ENCODE peak calls at places on chromosomes 11 and 22, in four cellular contexts. One of them, this sample, is unnamed.

GRCh38 chr11:393219-394033 is 583 bp upstream of the PKP3 start:
- DNase-seq in glutamatergic neuron: no peak
- DNase-seq in activated CD4-positive, alpha-beta T cell treated with anti-CD3 and anti-CD28 coated beads, Interleukin-2, amount 50 U/mL, for 48 hours: no peak
- DNase-seq in pancreas: no peak
- DNase-seq in this sample: no peak

GRCh38 chr11:45565589-45565988 is 99.8 kb downstream of the CHST1 start:
- DNase-seq in glutamatergic neuron: no peak
- DNase-seq in activated CD4-positive, alpha-beta T cell treated with anti-CD3 and anti-CD28 coated beads, Interleukin-2, amount 50 U/mL, for 48 hours: no peak
- DNase-seq in pancreas: no peak
- DNase-seq in this sample: no peak

GRCh38 chr22:37496651-37497599 is 10.7 kb upstream of the MFNG start:
- DNase-seq in glutamatergic neuron: no peak
- DNase-seq in activated CD4-positive, alpha-beta T cell treated with anti-CD3 and anti-CD28 coated beads, Interleukin-2, amount 50 U/mL, for 48 hours: no peak
- DNase-seq in pancreas: peak; percentile 48
- DNase-seq in this sample: peak; percentile 34

GRCh38 chr11:15875393-15875792 is 481.0 kb downstream of the SOX6 start:
- DNase-seq in glutamatergic neuron: no peak
- DNase-seq in activated CD4-positive, alpha-beta T cell treated with anti-CD3 and anti-CD28 coated beads, Interleukin-2, amount 50 U/mL, for 48 hours: no peak
- DNase-seq in pancreas: no peak
- DNase-seq in this sample: no peak

GRCh38 chr22:50599816-50600454 is 658 bp upstream of the MAPK8IP2 start:
- DNase-seq in glutamatergic neuron: peak; percentile 47
- DNase-seq in activated CD4-positive, alpha-beta T cell treated with anti-CD3 and anti-CD28 coated beads, Interleukin-2, amount 50 U/mL, for 48 hours: peak; percentile 63
- DNase-seq in pancreas: peak; percentile 89
- DNase-seq in this sample: peak; percentile 84

GRCh38 chr11:692824-693414 is 2.1 kb downstream of the DEAF1 start:
- DNase-seq in glutamatergic neuron: no peak
- DNase-seq in activated CD4-positive, alpha-beta T cell treated with anti-CD3 and anti-CD28 coated beads, Interleukin-2, amount 50 U/mL, for 48 hours: no peak
- DNase-seq in pancreas: peak; percentile 83
- DNase-seq in this sample: no peak

GRCh38 chr11:31824791-31825452 is 13.8 kb upstream of the PAX6 start:
- DNase-seq in glutamatergic neuron: no peak
- DNase-seq in activated CD4-positive, alpha-beta T cell treated with anti-CD3 and anti-CD28 coated beads, Interleukin-2, amount 50 U/mL, for 48 hours: no peak
- DNase-seq in pancreas: no peak
- DNase-seq in this sample: no peak

GRCh38 chr22:40452730-40453487 is 82.5 kb downstream of the SGSM3 start:
- DNase-seq in glutamatergic neuron: no peak
- DNase-seq in activated CD4-positive, alpha-beta T cell treated with anti-CD3 and anti-CD28 coated beads, Interleukin-2, amount 50 U/mL, for 48 hours: no peak
- DNase-seq in pancreas: no peak
- DNase-seq in this sample: no peak

GRCh38 chr11:116874251-116874650 is 36.8 kb upstream of the APOA1 start:
- DNase-seq in glutamatergic neuron: no peak
- DNase-seq in activated CD4-positive, alpha-beta T cell treated with anti-CD3 and anti-CD28 coated beads, Interleukin-2, amount 50 U/mL, for 48 hours: no peak
- DNase-seq in pancreas: no peak
- DNase-seq in this sample: no peak

GRCh38 chr11:75450826-75451783 is 18.1 kb upstream of the KLHL35 start:
- DNase-seq in glutamatergic neuron: peak; percentile 71
- DNase-seq in activated CD4-positive, alpha-beta T cell treated with anti-CD3 and anti-CD28 coated beads, Interleukin-2, amount 50 U/mL, for 48 hours: peak; percentile 51
- DNase-seq in pancreas: peak; percentile 55
- DNase-seq in this sample: peak; percentile 90

GRCh38 chr11:67371549-67372231 is 1.7 kb downstream of the CLCF1 start:
- DNase-seq in glutamatergic neuron: peak; percentile 47
- DNase-seq in activated CD4-positive, alpha-beta T cell treated with anti-CD3 and anti-CD28 coated beads, Interleukin-2, amount 50 U/mL, for 48 hours: no peak
- DNase-seq in pancreas: no peak
- DNase-seq in this sample: peak; percentile 48

GRCh38 chr11:12109591-12110196 is 696 bp upstream of the MICAL2 start:
- DNase-seq in glutamatergic neuron: no peak
- DNase-seq in activated CD4-positive, alpha-beta T cell treated with anti-CD3 and anti-CD28 coated beads, Interleukin-2, amount 50 U/mL, for 48 hours: peak; percentile 46
- DNase-seq in pancreas: no peak
- DNase-seq in this sample: no peak

GRCh38 chr11:4983851-4984250 is 10.8 kb upstream of the OR51L1 start:
- DNase-seq in glutamatergic neuron: peak; percentile 16
- DNase-seq in activated CD4-positive, alpha-beta T cell treated with anti-CD3 and anti-CD28 coated beads, Interleukin-2, amount 50 U/mL, for 48 hours: no peak
- DNase-seq in pancreas: no peak
- DNase-seq in this sample: no peak

GRCh38 chr22:50171319-50171964 is 911 bp downstream of the PANX2 start:
- DNase-seq in glutamatergic neuron: no peak
- DNase-seq in activated CD4-positive, alpha-beta T cell treated with anti-CD3 and anti-CD28 coated beads, Interleukin-2, amount 50 U/mL, for 48 hours: no peak
- DNase-seq in pancreas: peak; percentile 73
- DNase-seq in this sample: no peak

GRCh38 chr11:124918950-124919349 is at the start of gene HEPN1:
- DNase-seq in glutamatergic neuron: no peak
- DNase-seq in activated CD4-positive, alpha-beta T cell treated with anti-CD3 and anti-CD28 coated beads, Interleukin-2, amount 50 U/mL, for 48 hours: no peak
- DNase-seq in pancreas: no peak
- DNase-seq in this sample: no peak

GRCh38 chr11:132490976-132491375 is 1041.3 kb downstream of the OPCML start:
- DNase-seq in glutamatergic neuron: no peak
- DNase-seq in activated CD4-positive, alpha-beta T cell treated with anti-CD3 and anti-CD28 coated beads, Interleukin-2, amount 50 U/mL, for 48 hours: no peak
- DNase-seq in pancreas: no peak
- DNase-seq in this sample: no peak

GRCh38 chr11:444397-445144 is 2.8 kb upstream of the ANO9 start:
- DNase-seq in glutamatergic neuron: no peak
- DNase-seq in activated CD4-positive, alpha-beta T cell treated with anti-CD3 and anti-CD28 coated beads, Interleukin-2, amount 50 U/mL, for 48 hours: no peak
- DNase-seq in pancreas: peak; percentile 46
- DNase-seq in this sample: no peak

GRCh38 chr11:134942633-134943032 is 530.6 kb upstream of the B3GAT1 start:
- DNase-seq in glutamatergic neuron: no peak
- DNase-seq in activated CD4-positive, alpha-beta T cell treated with anti-CD3 and anti-CD28 coated beads, Interleukin-2, amount 50 U/mL, for 48 hours: no peak
- DNase-seq in pancreas: no peak
- DNase-seq in this sample: no peak

GRCh38 chr11:34149786-34150185 is 44.4 kb downstream of the NAT10 start:
- DNase-seq in glutamatergic neuron: no peak
- DNase-seq in activated CD4-positive, alpha-beta T cell treated with anti-CD3 and anti-CD28 coated beads, Interleukin-2, amount 50 U/mL, for 48 hours: no peak
- DNase-seq in pancreas: no peak
- DNase-seq in this sample: peak; percentile 44

GRCh38 chr22:20508815-20509271 is 1.4 kb downstream of the MED15 start:
- DNase-seq in glutamatergic neuron: no peak
- DNase-seq in activated CD4-positive, alpha-beta T cell treated with anti-CD3 and anti-CD28 coated beads, Interleukin-2, amount 50 U/mL, for 48 hours: no peak
- DNase-seq in pancreas: no peak
- DNase-seq in this sample: no peak

GRCh38 chr11:83070878-83071640 is 638 bp downstream of the RAB30 start:
- DNase-seq in glutamatergic neuron: peak; percentile 52
- DNase-seq in activated CD4-positive, alpha-beta T cell treated with anti-CD3 and anti-CD28 coated beads, Interleukin-2, amount 50 U/mL, for 48 hours: peak; percentile 38
- DNase-seq in pancreas: no peak
- DNase-seq in this sample: peak; percentile 27

GRCh38 chr11:120801801-120802689 is 221.9 kb upstream of the TBCEL start:
- DNase-seq in glutamatergic neuron: peak; percentile 85
- DNase-seq in activated CD4-positive, alpha-beta T cell treated with anti-CD3 and anti-CD28 coated beads, Interleukin-2, amount 50 U/mL, for 48 hours: peak; percentile 56
- DNase-seq in pancreas: no peak
- DNase-seq in this sample: peak; percentile 83

GRCh38 chr11:3134218-3134621 is 30.9 kb downstream of the OSBPL5 start:
- DNase-seq in glutamatergic neuron: no peak
- DNase-seq in activated CD4-positive, alpha-beta T cell treated with anti-CD3 and anti-CD28 coated beads, Interleukin-2, amount 50 U/mL, for 48 hours: no peak
- DNase-seq in pancreas: peak; percentile 55
- DNase-seq in this sample: peak; percentile 6

GRCh38 chr11:33319965-33320813 is 63.0 kb downstream of the HIPK3 start:
- DNase-seq in glutamatergic neuron: no peak
- DNase-seq in activated CD4-positive, alpha-beta T cell treated with anti-CD3 and anti-CD28 coated beads, Interleukin-2, amount 50 U/mL, for 48 hours: no peak
- DNase-seq in pancreas: no peak
- DNase-seq in this sample: no peak

GRCh38 chr11:82546556-82547162 is 187.0 kb downstream of the FAM181B start:
- DNase-seq in glutamatergic neuron: peak; percentile 27
- DNase-seq in activated CD4-positive, alpha-beta T cell treated with anti-CD3 and anti-CD28 coated beads, Interleukin-2, amount 50 U/mL, for 48 hours: no peak
- DNase-seq in pancreas: no peak
- DNase-seq in this sample: no peak

This sample was measured in WTC11.